ENCODE peak calls at places on chromosomes 2 and 18, in seven cellular contexts. N is lower leg skin, Q is mucosa of descending colon, J is Caco-2, O is Calu3, G is foreskin keratinocyte, W is neural progenitor cell. B is an unnamed sample.

GRCh38 chr2:71071681-71072398 is 3.4 kb downstream of the NAGK start:
- DNase-seq in N (peak; percentile 41), Q (peak; percentile 62), J (no peak), O (no peak), G (peak; percentile 84), W (no peak), B (no peak)

GRCh38 chr2:153595939-153596338 is 117.4 kb upstream of the RPRM start:
- DNase-seq in N (no peak), Q (no peak), J (no peak), O (peak; percentile 53), G (no peak), W (peak; percentile 34), B (no peak)

GRCh38 chr18:49499046-49499637 is 12.1 kb upstream of the C18orf32 start:
- DNase-seq in N (no peak), Q (no peak), J (no peak), O (no peak), G (no peak), W (peak; percentile 33), B (no peak)

GRCh38 chr2:174868916-174869315 is 104.6 kb upstream of the CHRNA1 start:
- DNase-seq in N (no peak), Q (no peak), J (no peak), O (peak; percentile 9), G (no peak), W (no peak), B (no peak)

GRCh38 chr2:19868705-19869550 is 32.9 kb downstream of the TTC32 start:
- DNase-seq in N (no peak), Q (peak; percentile 81), J (peak; percentile 66), O (peak; percentile 28), G (no peak), W (peak; percentile 62), B (peak; percentile 66)

GRCh38 chr2:104318001-104318555 is 535.8 kb upstream of the POU3F3 start:
- DNase-seq in N (no peak), Q (no peak), J (no peak), O (no peak), G (no peak), W (no peak), B (no peak)

GRCh38 chr2:190948671-190949070 is 65.3 kb downstream of the STAT1 start:
- DNase-seq in N (no peak), Q (no peak), J (no peak), O (peak; percentile 44), G (peak; percentile 71), W (no peak), B (no peak)

GRCh38 chr2:147026261-147026660 is 818.6 kb upstream of the ACVR2A start:
- DNase-seq in N (no peak), Q (no peak), J (no peak), O (no peak), G (no peak), W (no peak), B (no peak)

GRCh38 chr18:59114160-59114559 is 25.5 kb upstream of the SEC11C start:
- DNase-seq in N (no peak), Q (no peak), J (no peak), O (no peak), G (no peak), W (no peak), B (no peak)

GRCh38 chr18:48727685-48728084 is 188.9 kb downstream of the CTIF start:
- DNase-seq in N (no peak), Q (no peak), J (no peak), O (no peak), G (peak; percentile 46), W (no peak), B (no peak)

GRCh38 chr2:76625101-76625500 is 897.1 kb downstream of the LRRTM4 start:
- DNase-seq in N (no peak), Q (no peak), J (no peak), O (no peak), G (no peak), W (no peak), B (no peak)

GRCh38 chr18:13137041-13137938 is 81.3 kb upstream of the LDLRAD4 start:
- DNase-seq in N (no peak), Q (peak; percentile 70), J (no peak), O (peak; percentile 33), G (no peak), W (peak; percentile 21), B (peak; percentile 63)

GRCh38 chr2:127422631-127423475 is 4.6 kb downstream of the PROC start:
- DNase-seq in N (peak; percentile 13), Q (peak; percentile 63), J (no peak), O (peak; percentile 41), G (no peak), W (peak; percentile 79), B (peak; percentile 66)

GRCh38 chr2:183455056-183455455 is 330.8 kb downstream of the NUP35 start:
- DNase-seq in N (no peak), Q (no peak), J (no peak), O (no peak), G (peak; percentile 13), W (no peak), B (no peak)

GRCh38 chr2:174750923-174751441 is 13.3 kb downstream of the CHRNA1 start:
- DNase-seq in N (no peak), Q (no peak), J (no peak), O (no peak), G (no peak), W (no peak), B (no peak)

GRCh38 chr2:58131191-58132011 is 84.8 kb downstream of the VRK2 start:
- DNase-seq in N (no peak), Q (no peak), J (no peak), O (no peak), G (no peak), W (no peak), B (peak; percentile 13)

GRCh38 chr2:126756125-126756524 is 100.2 kb downstream of the GYPC start:
- DNase-seq in N (no peak), Q (no peak), J (no peak), O (no peak), G (no peak), W (no peak), B (no peak)

GRCh38 chr2:143482316-143482715 is 353.1 kb downstream of the ARHGAP15 start:
- DNase-seq in N (no peak), Q (no peak), J (no peak), O (no peak), G (no peak), W (no peak), B (no peak)

GRCh38 chr18:80050797-80051196 is 16.6 kb downstream of the RBFA start:
- DNase-seq in N (no peak), Q (no peak), J (no peak), O (no peak), G (no peak), W (no peak), B (no peak)

GRCh38 chr2:1911811-1912210 is 167.5 kb upstream of the PXDN start:
- DNase-seq in N (no peak), Q (no peak), J (no peak), O (no peak), G (no peak), W (no peak), B (no peak)

GRCh38 chr2:181458881-181459280 is 1.7 kb downstream of the ITGA4 start:
- DNase-seq in N (no peak), Q (no peak), J (no peak), O (no peak), G (peak; percentile 20), W (no peak), B (no peak)

GRCh38 chr18:48929951-48930713 is 20.6 kb downstream of the SMAD7 start:
- DNase-seq in N (no peak), Q (peak; percentile 88), J (peak; percentile 90), O (peak; percentile 59), G (no peak), W (peak; percentile 53), B (peak; percentile 73)

GRCh38 chr18:48946329-48946835 is 4.4 kb downstream of the SMAD7 start:
- DNase-seq in N (no peak), Q (no peak), J (no peak), O (peak; percentile 43), G (peak; percentile 49), W (no peak), B (no peak)

GRCh38 chr2:225512873-225513580 is 113.5 kb downstream of the NYAP2 start:
- DNase-seq in N (no peak), Q (no peak), J (no peak), O (no peak), G (no peak), W (no peak), B (no peak)

GRCh38 chr2:78992807-78993517 is 32.5 kb upstream of the REG3G start:
- DNase-seq in N (no peak), Q (peak; percentile 50), J (peak; percentile 56), O (no peak), G (no peak), W (peak; percentile 59), B (peak; percentile 47)

DNA sequence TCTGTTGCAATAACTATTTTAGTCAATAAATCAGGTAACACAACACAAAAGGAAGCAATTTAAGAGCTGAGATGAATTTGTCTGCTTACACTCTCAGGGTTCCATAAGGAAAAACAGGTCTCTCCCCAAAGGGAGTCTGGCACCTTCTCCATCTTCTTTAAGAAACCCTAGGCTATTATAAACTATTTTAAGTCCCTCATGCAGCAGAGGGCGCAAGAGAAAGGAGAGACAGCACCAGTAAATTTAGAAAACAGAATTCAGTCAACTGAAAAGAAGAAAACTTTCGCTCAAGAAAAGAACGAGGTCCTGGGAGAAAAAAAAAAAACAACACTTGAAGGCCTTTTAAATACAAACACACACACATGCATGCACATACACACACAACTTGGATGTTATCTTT is 19.1 kb downstream of the SULT1C4 start:
- DNase-seq in N (no peak), Q (no peak), J (peak; percentile 49), O (no peak), G (no peak), W (peak; percentile 13), B (no peak)
- TF ChIP-seq CTCF in N (no peak), Q (no peak), J (peak; percentile 35), O (no peak), G (peak; percentile 53), W (peak; percentile 36), B (no peak)

GRCh38 chr2:196808281-196808680 is 874 bp downstream of the C2orf66 start:
- DNase-seq in N (no peak), Q (no peak), J (no peak), O (no peak), G (no peak), W (no peak), B (no peak)
- TF ChIP-seq CTCF in N (no peak), Q (no peak), J (no peak), O (no peak), G (peak; percentile 23), W (peak; percentile 23), B (no peak)

GRCh38 chr2:176075476-176075875 is 8.3 kb downstream of the EVX2 start:
- DNase-seq in N (no peak), Q (no peak), J (no peak), O (no peak), G (no peak), W (peak; percentile 73), B (no peak)

GRCh38 chr2:176072292-176072669 is 11.5 kb downstream of the EVX2 start:
- DNase-seq in N (no peak), Q (no peak), J (no peak), O (no peak), G (no peak), W (no peak), B (no peak)

GRCh38 chr2:176071330-176072291 is 12.2 kb downstream of the EVX2 start:
- DNase-seq in N (no peak), Q (no peak), J (no peak), O (no peak), G (no peak), W (no peak), B (no peak)

GRCh38 chr2:176074919-176075425 is 8.8 kb downstream of the EVX2 start:
- DNase-seq in N (no peak), Q (no peak), J (no peak), O (no peak), G (no peak), W (no peak), B (no peak)

GRCh38 chr2:176072951-176073904 is 10.5 kb downstream of the EVX2 start:
- DNase-seq in N (no peak), Q (no peak), J (no peak), O (no peak), G (no peak), W (peak; percentile 50), B (peak; percentile 45)
- TF ChIP-seq CTCF in N (no peak), Q (no peak), J (no peak), O (no peak), G (no peak), W (no peak), B (no peak)

GRCh38 chr18:8084160-8084559 is 517.0 kb downstream of the PTPRM start:
- DNase-seq in N (no peak), Q (no peak), J (peak; percentile 51), O (peak; percentile 22), G (peak; percentile 52), W (peak; percentile 81), B (peak; percentile 44)
- TF ChIP-seq CTCF in N (no peak), Q (no peak), J (peak; percentile 81), O (no peak), G (peak; percentile 79), W (peak; percentile 71), B (peak; percentile 65)